ENCODE peak calls at places on chromosomes 7 and 10, in nine cellular contexts. G, D, F, Z, W, V, H, P and S are unnamed samples.
A peak's percentile ranks its signal among the peaks of the same experiment; 100 is the strongest.

GRCh38 chr10:87659571-87660483 is at the start of gene PAPSS2:
- DNase-seq in V (no peak), G (no peak), Z (peak; percentile 13), H (no peak), P (peak; percentile 8), F (peak; percentile 75), D (peak; percentile 65), W (no peak), S (peak; percentile 81)

GRCh38 chr7:149307775-149308501 is 45.9 kb downstream of the ZNF783 start:
- DNase-seq in W (no peak), Z (no peak), D (peak; percentile 51), G (no peak), H (no peak), P (no peak), F (no peak), V (no peak), S (no peak)

GRCh38 chr10:132172091-132173066 is 14.4 kb upstream of the DPYSL4 start:
- DNase-seq in P (no peak), W (no peak), H (no peak), D (no peak), G (no peak), V (no peak), Z (no peak), F (no peak), S (no peak)

GRCh38 chr7:32068411-32068905 is 1.7 kb downstream of the PDE1C start:
- DNase-seq in Z (no peak), P (no peak), G (no peak), F (no peak), H (no peak), D (no peak), V (no peak), W (no peak), S (no peak)

GRCh38 chr7:44798649-44799275 is 2.3 kb downstream of the PPIA start:
- DNase-seq in V (no peak), H (no peak), P (no peak), D (no peak), W (no peak), F (no peak), Z (no peak), G (no peak), S (no peak)

GRCh38 chr10:95560288-95561199 is 627 bp downstream of the SORBS1 start:
- DNase-seq in V (no peak), D (peak; percentile 63), F (no peak), Z (peak; percentile 60), H (no peak), W (no peak), P (no peak), G (peak; percentile 64), S (peak; percentile 79)

GRCh38 chr7:122300607-122301079 is 3.9 kb downstream of the FEZF1 start:
- DNase-seq in W (no peak), G (no peak), D (no peak), H (no peak), F (no peak), Z (no peak), V (no peak), P (no peak), S (no peak)

GRCh38 chr7:103937680-103938079 is 51.8 kb downstream of the RELN start:
- DNase-seq in G (no peak), Z (no peak), P (no peak), W (no peak), V (no peak), H (no peak), D (no peak), F (no peak), S (no peak)

GRCh38 chr10:123642697-123643096 is 23.5 kb upstream of the GPR26 start:
- DNase-seq in P (no peak), Z (no peak), V (no peak), G (no peak), D (no peak), W (no peak), F (peak; percentile 21), H (no peak), S (peak; percentile 56)

GRCh38 chr7:142793156-142793555 is 22.4 kb downstream of the PRSS2 start:
- DNase-seq in V (no peak), W (no peak), F (no peak), H (no peak), D (no peak), Z (no peak), P (no peak), G (no peak), S (no peak)

GRCh38 chr7:11607676-11608075 is 224.3 kb downstream of the THSD7A start:
- DNase-seq in F (no peak), G (no peak), V (no peak), W (no peak), P (no peak), D (no peak), Z (no peak), H (no peak), S (no peak)

GRCh38 chr7:3568516-3568915 is 267.5 kb downstream of the SDK1 start:
- DNase-seq in W (no peak), V (no peak), F (no peak), D (no peak), G (no peak), H (no peak), P (no peak), Z (no peak), S (no peak)

GRCh38 chr7:54189330-54189729 is 352.8 kb upstream of the VSTM2A start:
- DNase-seq in G (no peak), V (no peak), D (no peak), F (no peak), W (no peak), P (no peak), Z (no peak), H (no peak), S (no peak)

GRCh38 chr7:18306696-18307095 is 188.9 kb upstream of the HDAC9 start:
- DNase-seq in V (no peak), W (no peak), H (no peak), G (no peak), Z (no peak), D (no peak), F (no peak), P (no peak), S (no peak)

GRCh38 chr7:130309986-130310385 is 17.0 kb downstream of the CPA4 start:
- DNase-seq in D (no peak), V (no peak), H (no peak), G (no peak), P (no peak), W (no peak), Z (no peak), F (no peak), S (no peak)

GRCh38 chr7:157890921-157891401 is 554.2 kb downstream of the DNAJB6 start:
- DNase-seq in D (no peak), V (no peak), Z (peak; percentile 18), G (no peak), W (no peak), P (no peak), F (no peak), H (no peak), S (no peak)

DNA sequence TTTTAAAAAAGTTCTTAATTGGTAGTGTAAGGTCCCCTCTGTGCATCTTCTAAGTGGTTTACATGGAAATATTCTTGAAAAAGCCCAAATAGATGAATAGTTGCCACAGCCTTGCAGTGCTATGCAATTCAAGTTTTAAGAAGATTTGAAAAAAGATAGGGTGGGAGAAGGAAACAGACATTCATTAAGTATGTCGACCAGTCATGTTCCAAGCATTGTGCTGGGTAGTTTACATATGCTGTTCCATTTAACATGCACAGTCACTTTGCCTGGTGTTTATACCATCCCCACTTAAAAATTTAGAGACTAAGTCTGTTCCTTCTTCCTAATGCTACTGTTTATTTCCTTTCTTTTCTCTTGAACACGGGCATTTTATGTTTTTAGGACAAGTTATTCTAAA is 28.1 kb upstream of the NAMPT start:
- DNase-seq in F (no peak), H (no peak), W (no peak), P (no peak), Z (no peak), G (no peak), V (no peak), D (no peak), S (no peak)
- H3K27ac ChIP-seq in F (no peak overlapping the region), H (no peak overlapping the region), W (no peak overlapping the region), P (no peak overlapping the region), Z (no peak overlapping the region), G (no peak overlapping the region), V (peak overlapping the region; percentile 67), D (no peak overlapping the region), S (no peak overlapping the region)

DNA sequence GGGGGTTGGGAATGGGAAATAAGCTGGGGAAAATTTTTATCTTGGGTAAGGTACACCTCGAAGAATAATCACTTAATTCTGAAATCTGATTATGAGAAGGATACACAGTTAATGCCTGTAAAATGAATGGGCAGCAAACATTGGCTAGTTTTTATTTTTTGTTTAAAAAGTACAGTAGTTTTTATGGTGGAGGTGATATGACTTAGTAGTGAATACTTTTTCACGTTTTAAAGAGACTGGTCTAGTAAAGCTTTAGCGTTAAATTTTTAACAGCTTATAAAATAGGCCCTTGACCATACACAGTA is 1.8 kb downstream of the PTPN12 start:
- DNase-seq in W (no peak), D (no peak), F (no peak), P (no peak), G (no peak), Z (no peak), H (no peak), V (no peak), S (no peak)
- H3K4me3 ChIP-seq in W (peak overlapping the region; percentile 99), D (peak overlapping the region; percentile 76), F (peak overlapping the region; percentile 96), P (peak overlapping the region; percentile 86), G (no peak overlapping the region), Z (no peak overlapping the region), H (peak overlapping the region; percentile 100), V (peak overlapping the region; percentile 88), S (peak overlapping the region; percentile 90)

DNA sequence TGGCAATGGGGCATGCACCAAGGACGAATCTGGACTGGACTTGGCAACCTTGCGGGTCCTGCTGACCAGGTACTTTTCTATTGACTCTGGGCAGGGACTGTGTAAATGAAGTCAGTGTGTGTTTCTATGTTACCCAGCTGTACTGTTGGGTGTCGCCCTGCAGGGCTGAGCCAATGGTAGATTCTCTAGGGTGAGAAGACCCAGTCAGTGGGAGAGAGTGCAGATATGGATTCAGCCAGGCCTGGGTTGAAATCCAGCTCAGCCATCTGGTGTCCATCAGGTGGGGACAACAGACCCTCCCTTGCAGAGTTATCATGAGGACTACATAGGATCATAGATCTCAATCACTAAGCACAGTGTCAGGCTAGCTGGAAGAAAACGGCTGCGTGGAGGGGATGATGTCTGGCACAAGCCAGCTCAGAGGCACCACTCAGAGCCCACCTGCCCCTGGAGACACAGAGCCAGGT is 4.9 kb upstream of the PPIF start:
- DNase-seq in W (no peak), P (no peak), H (no peak), F (no peak), D (no peak), V (no peak), G (peak; percentile 13), Z (no peak), S (peak; percentile 62)
- H3K27ac ChIP-seq in W (no peak overlapping the region), P (no peak overlapping the region), H (no peak overlapping the region), F (no peak overlapping the region), D (no peak overlapping the region), V (no peak overlapping the region), G (no peak overlapping the region), Z (no peak overlapping the region), S (no peak overlapping the region)

DNA sequence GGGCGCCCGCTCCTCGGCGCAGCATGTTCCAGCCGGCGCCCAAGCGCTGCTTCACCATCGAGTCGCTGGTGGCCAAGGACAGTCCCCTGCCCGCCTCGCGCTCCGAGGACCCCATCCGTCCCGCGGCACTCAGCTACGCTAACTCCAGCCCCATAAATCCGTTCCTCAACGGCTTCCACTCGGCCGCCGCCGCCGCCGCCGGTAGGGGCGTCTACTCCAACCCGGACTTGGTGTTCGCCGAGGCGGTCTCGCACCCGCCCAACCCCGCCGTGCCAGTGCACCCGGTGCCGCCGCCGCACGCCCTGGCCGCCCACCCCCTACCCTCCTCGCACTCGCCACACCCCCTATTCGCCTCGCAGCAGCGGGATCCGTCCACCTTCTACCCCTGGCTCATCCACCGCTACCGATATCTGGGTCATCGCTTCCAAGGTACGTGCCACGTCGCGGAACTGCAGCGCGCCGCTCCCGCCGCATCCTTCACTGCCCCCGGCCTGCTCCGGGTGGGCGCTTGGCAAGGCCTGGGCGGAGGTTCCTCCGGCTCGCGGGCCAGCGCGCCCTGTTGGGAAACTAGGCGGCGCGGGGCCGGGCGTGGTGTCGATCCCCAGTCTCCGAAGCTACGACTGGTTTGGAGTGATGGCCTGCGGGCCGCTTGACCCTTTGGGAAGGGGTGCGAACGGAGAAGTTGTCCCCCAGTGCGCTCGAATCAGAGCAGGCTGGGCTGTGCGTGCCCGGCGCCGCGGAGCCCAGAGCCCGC is 876 bp downstream of the EMX2 start:
- DNase-seq in G (no peak), Z (no peak), P (no peak), D (no peak), F (no peak), V (no peak), W (no peak), H (no peak), S (peak; percentile 69)
- H3K4me3 ChIP-seq in G (no peak overlapping the region), Z (no peak overlapping the region), P (peak overlapping the region; percentile 65), D (peak overlapping the region; percentile 38), F (peak overlapping the region; percentile 43), V (no peak overlapping the region), W (no peak overlapping the region), H (peak overlapping the region; percentile 48), S (peak overlapping the region; percentile 63)